ENCODE peak calls at places on chromosome 14, in four cellular contexts. N is iPS-NIHi11; H is activated naive CD4-positive, alpha-beta T cell; C is T-helper 17 cell. Y is an unnamed sample.

GRCh38 chr14:105933238-105933637 is 406.9 kb downstream of the TMEM121 start:
- DNase-seq in C (no peak), H (no peak), N (no peak), Y (no peak)

GRCh38 chr14:77316872-77317271 is 3.8 kb downstream of the POMT2 start:
- DNase-seq in H (no peak), N (no peak), C (no peak), Y (no peak)

GRCh38 chr14:104441275-104442106 is 138.1 kb upstream of the C14orf180 start:
- DNase-seq in N (no peak), H (no peak), C (no peak), Y (no peak)

GRCh38 chr14:101121399-101122113 is 218.0 kb upstream of the RTL1 start:
- DNase-seq in H (no peak), N (no peak), C (no peak), Y (no peak)

GRCh38 chr14:80987235-80988032 is 32.0 kb downstream of the TSHR start:
- DNase-seq in C (peak; percentile 54), H (peak; percentile 26), N (peak; percentile 73), Y (peak; percentile 52)

GRCh38 chr14:105664691-105665090 is 138.3 kb downstream of the TMEM121 start:
- DNase-seq in H (no peak), N (no peak), C (no peak), Y (no peak)

GRCh38 chr14:76884394-76884793 is 58.2 kb downstream of the LRRC74A start:
- DNase-seq in H (no peak), N (no peak), C (no peak), Y (no peak)

GRCh38 chr14:53570411-53571387 is 385.9 kb downstream of the BMP4 start:
- DNase-seq in H (no peak), N (no peak), C (no peak), Y (no peak)

GRCh38 chr14:58427289-58428010 is at the start of the genes KIAA0586 and TIMM9:
- DNase-seq in N (peak; percentile 96), C (peak; percentile 90), H (peak; percentile 90), Y (peak; percentile 93)

GRCh38 chr14:22403286-22403685 is 185.7 kb downstream of the DAD1 start:
- DNase-seq in N (no peak), H (no peak), C (no peak), Y (no peak)

GRCh38 chr14:81464253-81465001 is 64.3 kb upstream of the STON2 start:
- DNase-seq in C (peak; percentile 52), N (peak; percentile 65), H (peak; percentile 3), Y (peak; percentile 74)

GRCh38 chr14:105533391-105533790 is 7.0 kb downstream of the TMEM121 start:
- DNase-seq in H (no peak), C (no peak), N (no peak), Y (no peak)

GRCh38 chr14:94935901-94936300 is 166.0 kb upstream of the GSC start:
- DNase-seq in N (no peak), H (no peak), C (no peak), Y (no peak)

GRCh38 chr14:99325591-99325990 is 53.6 kb upstream of the BCL11B start:
- DNase-seq in C (no peak), N (no peak), H (no peak), Y (no peak)

GRCh38 chr14:55684956-55685584 is 105.1 kb downstream of the KTN1 start:
- DNase-seq in C (no peak), H (no peak), N (no peak), Y (no peak)

GRCh38 chr14:51592836-51593235 is 58.9 kb upstream of the FRMD6 start:
- DNase-seq in C (no peak), N (no peak), H (no peak), Y (peak; percentile 16)

GRCh38 chr14:34874386-34875030 is 652 bp downstream of the BAZ1A start:
- DNase-seq in C (peak; percentile 26), H (peak; percentile 59), N (peak; percentile 79), Y (peak; percentile 49)

GRCh38 chr14:103155013-103155412 is 31.8 kb downstream of the TNFAIP2 start:
- DNase-seq in C (no peak), H (no peak), N (peak; percentile 72), Y (no peak)

Y was measured in MM.1S.